ENCODE peak calls at places on chromosomes 5 and 9, in nine cellular contexts. F is K562; V is right lobe of liver; Q is ovary; G is suprapubic skin; W is neural progenitor cell; C is ascending aorta; B is effector memory CD4-positive, alpha-beta T cell; N is HCT116. O is an unnamed sample. For H3K4me1, the result is how much of the 10 kb centered on the place peaks cover.

GRCh38 chr9:90322296-90322695 is 320.3 kb downstream of the DIRAS2 start:
- DNase-seq in F (no peak), V (no peak), Q (no peak), G (no peak), W (no peak), C (no peak), B (no peak), N (no peak), O (no peak)

GRCh38 chr9:1094749-1095148 is 44.6 kb downstream of the DMRT2 start:
- DNase-seq in F (no peak), V (no peak), Q (no peak), G (no peak), W (no peak), C (no peak), B (no peak), N (no peak), O (no peak)

GRCh38 chr5:13773652-13774051 is 170.8 kb downstream of the DNAH5 start:
- DNase-seq in F (no peak), V (no peak), Q (no peak), G (no peak), W (no peak), C (no peak), B (no peak), N (no peak), O (no peak)

GRCh38 chr5:147446528-147446927 is 63.3 kb downstream of the DPYSL3 start:
- DNase-seq in F (no peak), V (no peak), Q (peak), G (no peak), W (no peak), C (no peak), B (no peak), N (no peak), O (peak)

GRCh38 chr9:33852216-33852826 is 35.4 kb downstream of the UBE2R2 start:
- DNase-seq in F (peak), V (peak), Q (peak), G (peak), W (peak), C (peak), B (peak), N (peak), O (peak)

GRCh38 chr5:82291429-82291828 is 13.3 kb upstream of the RPS23 start:
- DNase-seq in F (no peak), V (no peak), Q (no peak), G (no peak), W (no peak), C (no peak), B (no peak), N (no peak), O (no peak)

GRCh38 chr5:37889612-37890317 is 49.9 kb upstream of the GDNF start:
- DNase-seq in F (no peak), V (no peak), Q (no peak), G (no peak), W (no peak), C (no peak), B (no peak), N (peak), O (no peak)

GRCh38 chr9:115442054-115442453 is 324.1 kb upstream of the TNC start:
- DNase-seq in F (no peak), V (no peak), Q (no peak), G (no peak), W (no peak), C (no peak), B (no peak), N (no peak), O (no peak)

GRCh38 chr5:30337084-30337573 is 856.4 kb upstream of the CDH6 start:
- DNase-seq in F (no peak), V (no peak), Q (no peak), G (no peak), W (no peak), C (no peak), B (no peak), N (no peak), O (no peak)

GRCh38 chr5:59554501-59554900 is 339.0 kb downstream of the PDE4D start:
- DNase-seq in F (no peak), V (no peak), Q (no peak), G (no peak), W (no peak), C (no peak), B (no peak), N (no peak), O (no peak)

GRCh38 chr5:134479839-134480238 is 45.6 kb upstream of the JADE2 start:
- DNase-seq in F (no peak), V (no peak), Q (no peak), G (no peak), W (no peak), C (no peak), B (no peak), N (no peak), O (no peak)

GRCh38 chr5:112049738-112050137 is 292.7 kb upstream of the NREP start:
- DNase-seq in F (no peak), V (no peak), Q (no peak), G (no peak), W (no peak), C (no peak), B (no peak), N (no peak), O (no peak)

GRCh38 chr5:67897431-67897830 is 318.1 kb upstream of the PIK3R1 start:
- DNase-seq in F (no peak), V (no peak), Q (no peak), G (no peak), W (no peak), C (no peak), B (no peak), N (no peak), O (no peak)

GRCh38 chr9:116979461-116979860 is 292.4 kb downstream of the TRIM32 start:
- DNase-seq in F (no peak), V (no peak), Q (no peak), G (no peak), W (no peak), C (no peak), B (no peak), N (no peak), O (no peak)

GRCh38 chr9:110148384-110148783 is 59.6 kb downstream of the C9orf152 start:
- DNase-seq in F (no peak), V (no peak), Q (no peak), G (no peak), W (no peak), C (no peak), B (no peak), N (no peak), O (no peak)

GRCh38 chr5:42951847-42952411 is 88.2 kb downstream of the ANXA2R start:
- DNase-seq in F (no peak), V (no peak), Q (peak), G (no peak), W (no peak), C (no peak), B (peak), N (no peak), O (no peak)

GRCh38 chr5:177438468-177438867 is 8.1 kb upstream of the PRR7 start:
- DNase-seq in F (no peak), V (peak), Q (no peak), G (no peak), W (no peak), C (no peak), B (no peak), N (no peak), O (no peak)

GRCh38 chr9:132346177-132346576 is 8.6 kb downstream of the SETX start:
- DNase-seq in F (no peak), V (no peak), Q (no peak), G (no peak), W (no peak), C (no peak), B (no peak), N (no peak), O (no peak)
- H3K27ac ChIP-seq in F (no peak), V (no peak), Q (no peak), G (no peak), W (no peak), C (no peak), B (no peak), N (no peak), O (no peak)

DNA sequence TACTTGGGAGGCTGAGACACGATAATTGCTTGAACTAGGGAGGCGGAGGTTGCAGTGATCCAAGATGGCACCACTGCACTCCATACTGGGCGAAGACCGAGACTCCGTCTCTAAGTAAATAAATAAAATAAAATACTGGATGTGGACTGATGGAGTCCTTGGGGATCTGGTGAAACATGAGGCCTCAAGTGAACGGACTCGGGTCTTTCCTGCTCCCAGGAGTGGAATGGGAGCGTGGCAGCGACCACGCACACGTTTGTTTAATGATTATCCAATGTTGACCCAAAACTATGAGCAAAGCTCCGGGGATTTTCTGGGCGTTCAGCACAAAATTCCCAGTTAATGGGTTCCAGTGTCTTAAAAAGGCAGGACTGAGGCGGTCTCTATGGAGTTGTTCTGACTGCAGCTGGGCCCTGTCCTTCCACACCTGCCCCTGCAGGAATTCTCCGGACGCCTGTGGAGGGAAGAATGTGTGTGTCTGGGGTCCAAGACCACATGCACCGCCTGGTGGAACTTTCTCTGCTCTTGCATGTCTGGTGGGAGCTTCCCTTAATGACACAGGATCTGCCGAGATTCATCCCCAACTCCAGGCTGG is 26.6 kb downstream of the NEK6 start:
- DNase-seq in F (no peak), V (peak), Q (no peak), G (no peak), W (no peak), C (no peak), B (no peak), N (no peak), O (no peak)
- H3K4me1 ChIP-seq in F (under half), V (under half), Q (half or more), G (half or more), W (under half), C (half or more), B (under half), N (under half), O (half or more)

GRCh38 chr9:78695521-78695920 is 398.6 kb downstream of the PSAT1 start:
- DNase-seq in F (no peak), V (peak), Q (no peak), G (no peak), W (no peak), C (no peak), B (no peak), N (no peak), O (no peak)
- H3K4me3 ChIP-seq in F (no peak), V (no peak), Q (no peak), G (no peak), W (no peak), C (no peak), B (no peak), N (no peak), O (no peak)

GRCh38 chr9:78115073-78115472 is 83.5 kb upstream of the GNAQ start:
- DNase-seq in F (peak), V (no peak), Q (no peak), G (no peak), W (peak), C (no peak), B (no peak), N (no peak), O (no peak)
- H3K27ac ChIP-seq in F (no peak), V (no peak), Q (no peak), G (no peak), W (no peak), C (no peak), B (no peak), N (no peak), O (no peak)

GRCh38 chr9:136050266-136050705 is 44.8 kb downstream of the NACC2 start:
- DNase-seq in F (no peak), V (peak), Q (no peak), G (no peak), W (peak), C (no peak), B (no peak), N (no peak), O (no peak)
- H3K4me1 ChIP-seq in F (half or more), V (under half), Q (under half), G (under half), W (under half), C (under half), B (under half), N (under half), O (under half)

DNA sequence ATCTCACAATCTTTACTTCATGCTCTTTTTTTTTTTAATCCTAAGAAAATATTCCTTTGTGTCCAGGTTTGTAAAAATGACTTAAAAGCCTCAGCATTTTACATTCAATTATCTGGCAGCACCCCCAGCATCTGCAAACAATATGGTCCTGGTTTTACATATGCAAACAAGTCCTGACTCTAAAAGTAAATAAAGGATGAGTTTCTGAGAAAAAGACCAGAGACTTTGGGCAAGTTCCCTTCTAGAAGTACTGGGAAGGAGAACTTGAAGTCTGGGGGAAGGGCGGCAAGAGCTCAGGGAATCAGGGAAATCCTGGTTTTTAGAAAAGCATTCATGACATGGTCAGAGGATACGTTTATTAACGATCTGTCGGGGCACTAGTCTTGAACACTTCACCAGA is 25.8 kb downstream of the COL23A1 start:
- DNase-seq in F (no peak), V (no peak), Q (no peak), G (no peak), W (no peak), C (no peak), B (no peak), N (no peak), O (no peak)
- H3K4me3 ChIP-seq in F (no peak), V (no peak), Q (no peak), G (no peak), W (no peak), C (no peak), B (no peak), N (no peak), O (no peak)

DNA sequence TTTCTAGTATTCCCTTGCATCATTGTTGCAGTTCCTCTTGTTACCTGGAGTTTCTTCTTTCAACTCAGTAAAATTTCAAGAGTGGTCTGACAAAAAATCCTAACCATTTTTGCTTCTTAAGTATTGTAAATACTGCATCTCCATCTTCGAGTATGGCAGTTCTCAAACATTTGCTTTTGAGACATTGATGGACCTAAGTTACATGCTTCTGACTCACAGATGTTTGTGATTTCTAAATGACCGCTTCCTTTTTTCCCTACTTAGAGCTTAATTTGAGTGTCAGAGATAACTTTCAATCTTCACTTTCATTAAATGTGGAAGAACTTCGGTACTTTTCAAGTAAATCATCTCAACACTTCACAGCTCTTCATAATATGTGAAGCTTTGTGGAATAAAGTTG is 4.2 kb downstream of the UHRF2 start:
- DNase-seq in F (no peak), V (no peak), Q (no peak), G (no peak), W (no peak), C (no peak), B (no peak), N (no peak), O (no peak)
- H3K27ac ChIP-seq in F (no peak), V (no peak), Q (no peak), G (no peak), W (no peak), C (no peak), B (no peak), N (no peak), O (no peak)

DNA sequence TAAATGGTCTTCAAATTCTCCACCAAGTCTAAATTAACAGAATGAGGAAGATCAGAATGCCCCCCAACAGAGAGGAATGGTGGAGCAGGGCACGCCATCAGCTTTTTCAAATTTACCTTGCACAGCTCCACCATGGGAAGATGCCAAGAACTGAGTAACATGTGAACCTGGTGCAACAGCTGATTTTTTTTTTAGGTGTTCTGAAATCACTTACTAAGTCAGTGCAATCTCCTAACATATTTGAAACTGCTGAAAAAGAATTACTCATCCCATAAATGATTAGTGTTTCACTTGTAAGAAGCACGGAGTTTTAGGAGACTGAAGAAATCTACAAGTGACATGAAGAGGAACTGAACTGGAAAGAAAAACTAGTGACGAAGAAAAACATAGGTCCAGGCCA is 5.1 kb downstream of the TMEM245 start:
- DNase-seq in F (no peak), V (no peak), Q (no peak), G (no peak), W (no peak), C (no peak), B (no peak), N (no peak), O (no peak)
- H3K4me1 ChIP-seq in F (under half), V (under half), Q (under half), G (half or more), W (under half), C (half or more), B (under half), N (half or more), O (half or more)

DNA sequence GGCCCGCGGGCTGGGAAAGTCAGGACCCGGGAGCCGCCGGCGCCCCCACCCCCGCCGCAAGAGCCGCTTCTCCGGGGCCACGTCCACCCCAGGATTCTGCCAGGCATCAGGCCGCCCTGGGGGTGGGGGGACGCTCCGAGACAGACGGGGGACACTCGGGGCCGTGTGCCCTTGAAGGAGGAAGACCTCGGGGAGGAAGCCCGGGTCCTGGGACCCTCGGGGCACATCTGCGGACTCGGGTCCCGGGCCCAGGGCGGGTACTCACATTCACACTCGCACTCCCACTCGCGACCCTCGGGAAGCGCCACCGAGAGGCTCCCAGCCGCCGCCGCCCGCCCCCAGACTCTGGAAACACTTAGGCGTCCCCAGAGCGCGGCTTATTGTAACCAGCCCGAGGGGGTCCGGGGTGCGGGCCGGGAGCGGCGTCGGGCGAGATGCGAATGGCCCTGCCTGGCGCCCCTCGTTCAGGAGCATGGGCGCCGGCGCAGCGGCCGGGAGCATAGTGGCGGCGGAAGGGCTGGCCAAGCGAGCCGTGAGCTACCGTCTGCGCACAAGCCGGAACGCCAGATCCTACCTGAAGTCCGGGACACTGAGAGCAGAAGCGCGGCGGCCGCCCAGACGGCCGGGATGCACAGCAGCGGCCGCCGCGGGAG is 609 bp downstream of the ROR2 start:
- DNase-seq in F (no peak), V (no peak), Q (peak), G (no peak), W (peak), C (no peak), B (no peak), N (no peak), O (peak)
- H3K4me3 ChIP-seq in F (peak), V (peak), Q (peak), G (peak), W (peak), C (peak), B (no peak), N (peak), O (peak)

DNA sequence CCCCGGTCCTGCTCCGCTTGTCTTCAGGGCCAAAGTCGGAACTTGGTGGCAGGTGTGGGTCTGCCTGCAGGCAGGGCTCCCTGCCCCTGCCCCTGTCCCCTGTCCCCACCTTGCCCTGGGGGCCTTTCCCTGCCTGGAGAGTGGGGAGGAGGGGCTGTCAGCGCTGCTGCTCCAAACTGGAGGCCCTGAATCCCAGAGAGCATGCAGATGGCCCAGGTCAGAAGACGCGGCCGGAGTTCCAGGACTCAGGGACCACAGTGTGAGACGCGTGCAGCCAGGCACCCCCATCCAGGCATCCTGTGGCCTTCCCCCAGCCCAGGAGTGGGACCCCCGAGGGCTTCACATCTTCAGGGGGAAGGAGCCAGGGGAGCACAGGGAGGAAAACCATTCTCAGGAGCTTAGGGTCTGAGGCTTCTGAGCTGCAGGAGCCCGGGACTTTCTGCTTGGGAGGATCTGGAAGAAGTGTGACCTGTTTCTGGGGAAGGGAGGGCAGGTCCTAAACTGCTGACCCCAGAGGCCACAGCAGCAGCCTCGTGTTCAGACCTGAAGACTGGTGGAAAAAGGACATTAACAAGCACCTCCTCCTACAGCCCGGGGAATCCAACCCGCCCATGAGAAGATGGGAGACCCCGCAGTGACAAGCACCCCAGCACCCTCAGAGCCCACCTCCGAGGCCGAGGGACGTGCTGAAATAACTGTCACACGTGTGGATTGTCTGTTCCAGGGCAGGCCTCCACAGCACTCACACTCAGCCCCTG is 38.0 kb downstream of the RASGEF1C start:
- DNase-seq in F (no peak), V (no peak), Q (no peak), G (no peak), W (no peak), C (no peak), B (no peak), N (no peak), O (no peak)
- H3K27ac ChIP-seq in F (no peak), V (no peak), Q (no peak), G (peak), W (no peak), C (no peak), B (no peak), N (no peak), O (no peak)

O was measured in testis.